ENCODE peak calls at places on chromosomes 5 and 9, in five cellular contexts. F, Z, M, V and D are unnamed samples. For H3K4me1, the result is how much of the 10 kb centered on the place peaks cover.

GRCh38 chr9:122642226-122642625 is 15.2 kb downstream of the OR1B1 start:
- DNase-seq in F (no peak), Z (no peak), M (no peak), V (no peak), D (no peak)

GRCh38 chr5:11224788-11225187 is 463.8 kb upstream of the DAP start:
- DNase-seq in F (no peak), Z (no peak), M (no peak), V (no peak), D (no peak)

GRCh38 chr9:99851028-99851822 is 29.5 kb downstream of the NR4A3 start:
- DNase-seq in F (peak), Z (no peak), M (no peak), V (no peak), D (peak)

GRCh38 chr5:43772601-43773031 is 169.6 kb downstream of the NNT start:
- DNase-seq in F (no peak), Z (no peak), M (no peak), V (no peak), D (no peak)

GRCh38 chr5:58969253-58969652 is 386.4 kb downstream of the RAB3C start:
- DNase-seq in F (no peak), Z (no peak), M (no peak), V (no peak), D (no peak)

GRCh38 chr9:35172878-35173277 is 11.1 kb downstream of the UNC13B start:
- DNase-seq in F (no peak), Z (no peak), M (no peak), V (no peak), D (no peak)

GRCh38 chr5:103466494-103466893 is 96.1 kb downstream of the NUDT12 start:
- DNase-seq in F (no peak), Z (no peak), M (no peak), V (no peak), D (peak)

GRCh38 chr9:86202338-86202882 is 57.0 kb downstream of the C9orf153 start:
- DNase-seq in F (peak), Z (no peak), M (no peak), V (peak), D (peak)

GRCh38 chr5:130571076-130571475 is 594.0 kb downstream of the HINT1 start:
- DNase-seq in F (no peak), Z (no peak), M (no peak), V (no peak), D (no peak)

GRCh38 chr9:114855488-114855887 is 49.6 kb upstream of the TNFSF15 start:
- DNase-seq in F (no peak), Z (no peak), M (no peak), V (no peak), D (no peak)

GRCh38 chr9:126658201-126658600 is 44.5 kb downstream of the LMX1B start:
- DNase-seq in F (no peak), Z (no peak), M (no peak), V (no peak), D (no peak)

GRCh38 chr9:34928921-34929320 is 29.2 kb upstream of the PHF24 start:
- DNase-seq in F (no peak), Z (no peak), M (no peak), V (no peak), D (no peak)

GRCh38 chr5:107149243-107149642 is 521.5 kb downstream of the EFNA5 start:
- DNase-seq in F (no peak), Z (no peak), M (no peak), V (no peak), D (no peak)

GRCh38 chr5:149414405-149415244 is 35.5 kb upstream of the IL17B start:
- DNase-seq in F (no peak), Z (peak), M (no peak), V (no peak), D (no peak)

GRCh38 chr5:27124590-27124989 is 86.2 kb upstream of the CDH9 start:
- DNase-seq in F (no peak), Z (no peak), M (no peak), V (peak), D (no peak)

GRCh38 chr9:34961574-34962480 is 3.7 kb downstream of the PHF24 start:
- DNase-seq in F (no peak), Z (no peak), M (no peak), V (peak), D (no peak)

GRCh38 chr9:121974421-121974820 is 118.7 kb downstream of the TTLL11 start:
- DNase-seq in F (no peak), Z (no peak), M (no peak), V (no peak), D (no peak)

DNA sequence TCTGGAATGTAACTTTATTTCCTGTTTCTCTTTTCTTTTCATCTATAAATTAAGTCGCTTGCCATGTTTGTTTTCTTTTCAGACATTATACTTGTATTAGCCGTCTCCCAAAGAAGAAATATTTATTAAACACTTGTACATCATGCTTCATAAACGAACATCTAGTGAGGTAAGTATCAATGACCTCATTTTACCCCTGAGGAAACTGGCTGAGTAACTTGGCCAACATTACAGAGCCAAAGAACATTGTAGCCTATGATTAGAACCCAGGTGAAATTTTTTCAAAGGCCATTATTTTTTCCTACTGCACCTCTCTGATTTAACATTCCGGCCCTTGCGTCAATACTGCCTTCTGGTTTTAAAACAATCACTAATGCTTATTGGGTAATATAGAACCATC is 4.2 kb downstream of the FREM1 start:
- DNase-seq in F (no peak), Z (no peak), M (no peak), V (no peak), D (no peak)
- H3K4me1 ChIP-seq in F (under half), Z (under half), M (under half), V (half or more), D (under half)

GRCh38 chr5:15734058-15734457 is 234.1 kb downstream of the FBXL7 start:
- DNase-seq in F (no peak), Z (no peak), M (no peak), V (no peak), D (no peak)

GRCh38 chr5:15740383-15740782 is 240.4 kb downstream of the FBXL7 start:
- DNase-seq in F (no peak), Z (no peak), M (no peak), V (no peak), D (no peak)

GRCh38 chr5:15737036-15737821 is 237.2 kb downstream of the FBXL7 start:
- DNase-seq in F (no peak), Z (no peak), M (no peak), V (no peak), D (no peak)

DNA sequence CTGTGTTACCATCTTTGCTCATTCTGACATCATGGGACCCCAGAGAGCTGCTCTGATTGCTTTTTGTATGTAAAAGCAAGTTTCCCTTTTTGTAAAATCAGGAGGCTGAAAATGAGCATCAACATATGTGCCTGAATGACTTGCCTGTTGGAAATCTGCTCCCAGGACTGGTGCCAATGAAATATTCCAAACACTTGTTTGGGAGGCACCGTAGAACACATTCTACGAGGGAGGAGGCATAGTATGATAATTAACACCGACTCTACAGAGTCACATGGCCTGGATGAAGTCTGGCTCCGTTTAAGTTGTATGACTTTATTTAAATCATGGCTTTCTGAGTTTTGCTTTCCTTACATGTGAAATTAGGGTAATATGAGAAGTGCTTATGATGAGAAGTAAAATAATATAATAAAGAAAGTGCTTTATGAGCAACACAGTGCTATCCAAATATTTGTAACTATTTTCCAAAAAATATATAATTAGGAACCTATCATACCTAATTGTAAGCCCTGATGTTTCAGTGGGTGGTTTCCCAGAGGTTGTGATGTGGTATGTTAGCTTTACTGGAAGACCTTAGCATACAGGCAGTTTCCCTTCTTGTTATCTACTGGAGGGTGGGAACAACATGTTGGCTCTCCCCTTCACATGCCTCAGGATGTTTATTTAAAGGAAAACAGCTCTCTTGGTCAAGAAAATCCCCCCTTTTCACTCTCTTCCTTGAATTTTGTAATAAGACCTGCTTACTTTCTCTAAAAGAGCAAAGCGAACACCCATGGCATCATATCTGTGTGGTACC is 238.1 kb downstream of the FBXL7 start:
- DNase-seq in F (no peak), Z (no peak), M (no peak), V (no peak), D (no peak)
- H3K4me1 ChIP-seq in F (under half), Z (under half), M (under half), V (under half), D (under half)

GRCh38 chr5:14348142-14348541 is 205.0 kb downstream of the TRIO start:
- DNase-seq in F (no peak), Z (no peak), M (no peak), V (no peak), D (no peak)

GRCh38 chr5:14351845-14352712 is 208.9 kb downstream of the TRIO start:
- DNase-seq in F (peak), Z (peak), M (peak), V (peak), D (peak)

GRCh38 chr5:14353661-14354474 is 210.7 kb downstream of the TRIO start:
- DNase-seq in F (no peak), Z (no peak), M (no peak), V (no peak), D (no peak)

GRCh38 chr5:14349029-14349428 is 205.9 kb downstream of the TRIO start:
- DNase-seq in F (no peak), Z (no peak), M (no peak), V (no peak), D (no peak)

DNA sequence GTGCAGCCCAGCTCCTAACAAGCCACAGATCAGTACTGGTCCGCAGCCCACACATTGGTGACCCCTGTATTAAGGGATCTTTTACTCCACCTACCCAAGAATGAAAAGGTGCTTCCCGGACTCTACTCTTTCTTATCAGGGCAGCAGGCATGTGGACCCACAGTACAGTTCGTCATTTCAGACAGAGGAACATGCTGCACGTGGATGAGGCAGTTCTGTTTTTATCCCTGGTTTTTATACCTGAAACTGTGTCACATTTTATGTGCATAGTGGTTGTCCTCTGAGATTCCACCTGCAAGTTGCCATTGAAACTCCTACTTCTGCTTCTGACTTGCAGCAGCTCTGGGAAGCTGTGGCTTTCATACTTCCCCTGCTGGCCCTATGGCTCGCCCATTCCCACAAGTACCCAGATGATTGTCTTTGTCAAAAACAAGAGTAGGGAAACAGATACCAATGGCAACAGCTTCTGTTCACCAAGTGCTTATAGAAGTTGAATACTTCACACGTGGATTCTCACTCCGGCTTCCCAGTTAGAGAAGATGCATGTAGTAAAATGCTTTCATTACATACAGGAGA is 208.0 kb downstream of the TRIO start:
- DNase-seq in F (no peak), Z (no peak), M (no peak), V (no peak), D (no peak)
- H3K4me1 ChIP-seq in F (under half), Z (under half), M (under half), V (under half), D (under half)

DNA sequence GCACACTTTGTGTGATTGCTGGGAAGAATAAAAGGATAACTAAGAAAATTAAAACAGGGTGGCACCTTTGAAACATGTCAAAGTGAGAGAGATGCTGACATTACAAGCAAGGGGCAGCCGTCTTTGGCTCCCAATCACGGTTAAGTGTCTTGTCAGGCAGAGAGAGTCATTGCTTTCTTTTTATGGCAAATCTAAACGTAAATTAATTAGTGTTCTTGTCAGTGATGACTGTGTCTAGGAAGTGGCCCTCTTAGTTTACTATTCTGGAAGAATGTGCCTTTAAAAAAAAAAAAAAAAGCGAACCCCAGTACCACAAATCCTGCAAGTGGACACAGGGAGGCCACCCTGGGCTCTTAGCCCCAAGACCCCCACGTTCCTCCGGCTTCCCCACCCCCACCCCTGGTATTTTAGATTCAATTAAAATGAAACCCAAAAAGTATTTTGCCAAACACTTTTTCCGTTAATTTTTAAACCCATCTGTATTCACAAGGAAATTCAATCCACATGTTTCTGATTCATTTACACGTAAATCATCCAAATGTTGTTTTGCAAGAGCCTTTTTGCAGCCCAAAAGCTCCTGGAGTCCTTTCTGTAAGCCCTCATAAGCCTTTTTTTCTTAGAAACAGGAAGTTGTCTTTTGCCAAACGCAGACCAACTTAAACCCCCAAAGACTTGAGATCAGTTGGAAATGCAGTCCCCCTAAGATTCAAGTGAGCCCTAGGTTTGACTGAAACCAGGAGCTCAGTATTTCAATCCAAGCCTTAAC is 399.3 kb downstream of the EBF1 start:
- DNase-seq in F (no peak), Z (no peak), M (no peak), V (no peak), D (no peak)
- H3K4me1 ChIP-seq in F (under half), Z (under half), M (under half), V (under half), D (under half)